ENCODE peak calls at places on chromosomes 11 and 22, in five cellular contexts. One of them, this sample, is unnamed.

GRCh38 chr11:120254788-120255518 is 15.0 kb downstream of the POU2F3 start:
- DNase-seq in HuH-7: no peak
- DNase-seq in stimulated activated CD4-positive, alpha-beta T cell treated with anti-CD3 and anti-CD28 coated beads, Interleukin-12 subunit alpha, Interleukin-12 subunit beta, amount 100 ng/mL, for 4 hours: no peak
- DNase-seq in heart left ventricle: no peak
- DNase-seq in CD8-positive, alpha-beta T cell: no peak
- DNase-seq in this sample: peak; percentile 90

GRCh38 chr11:128158860-128159259 is 428.5 kb downstream of the ETS1 start:
- DNase-seq in HuH-7: no peak
- DNase-seq in stimulated activated CD4-positive, alpha-beta T cell treated with anti-CD3 and anti-CD28 coated beads, Interleukin-12 subunit alpha, Interleukin-12 subunit beta, amount 100 ng/mL, for 4 hours: no peak
- DNase-seq in heart left ventricle: no peak
- DNase-seq in CD8-positive, alpha-beta T cell: no peak
- DNase-seq in this sample: no peak

GRCh38 chr11:103601230-103601846 is 435.1 kb upstream of the DDI1 start:
- DNase-seq in HuH-7: peak; percentile 32
- DNase-seq in stimulated activated CD4-positive, alpha-beta T cell treated with anti-CD3 and anti-CD28 coated beads, Interleukin-12 subunit alpha, Interleukin-12 subunit beta, amount 100 ng/mL, for 4 hours: peak; percentile 3
- DNase-seq in heart left ventricle: peak; percentile 21
- DNase-seq in CD8-positive, alpha-beta T cell: no peak
- DNase-seq in this sample: peak; percentile 45

GRCh38 chr22:19478466-19479357 is at the start of gene UFD1:
- DNase-seq in HuH-7: peak; percentile 78
- DNase-seq in stimulated activated CD4-positive, alpha-beta T cell treated with anti-CD3 and anti-CD28 coated beads, Interleukin-12 subunit alpha, Interleukin-12 subunit beta, amount 100 ng/mL, for 4 hours: peak; percentile 73
- DNase-seq in heart left ventricle: peak; percentile 87
- DNase-seq in CD8-positive, alpha-beta T cell: peak; percentile 61
- DNase-seq in this sample: peak; percentile 94

GRCh38 chr11:115964091-115964490 is 459.9 kb upstream of the CADM1 start:
- DNase-seq in HuH-7: no peak
- DNase-seq in stimulated activated CD4-positive, alpha-beta T cell treated with anti-CD3 and anti-CD28 coated beads, Interleukin-12 subunit alpha, Interleukin-12 subunit beta, amount 100 ng/mL, for 4 hours: no peak
- DNase-seq in heart left ventricle: no peak
- DNase-seq in CD8-positive, alpha-beta T cell: no peak
- DNase-seq in this sample: no peak

GRCh38 chr11:33376331-33377099 is 119.3 kb downstream of the HIPK3 start:
- DNase-seq in HuH-7: no peak
- DNase-seq in stimulated activated CD4-positive, alpha-beta T cell treated with anti-CD3 and anti-CD28 coated beads, Interleukin-12 subunit alpha, Interleukin-12 subunit beta, amount 100 ng/mL, for 4 hours: no peak
- DNase-seq in heart left ventricle: no peak
- DNase-seq in CD8-positive, alpha-beta T cell: no peak
- DNase-seq in this sample: peak; percentile 78

GRCh38 chr22:37019309-37020191 is at the start of the genes MPST and TST:
- DNase-seq in HuH-7: peak; percentile 94
- DNase-seq in stimulated activated CD4-positive, alpha-beta T cell treated with anti-CD3 and anti-CD28 coated beads, Interleukin-12 subunit alpha, Interleukin-12 subunit beta, amount 100 ng/mL, for 4 hours: peak; percentile 27
- DNase-seq in heart left ventricle: peak; percentile 86
- DNase-seq in CD8-positive, alpha-beta T cell: no peak
- DNase-seq in this sample: peak; percentile 95

GRCh38 chr22:39913321-39913720 is 12.4 kb downstream of the GRAP2 start:
- DNase-seq in HuH-7: no peak
- DNase-seq in stimulated activated CD4-positive, alpha-beta T cell treated with anti-CD3 and anti-CD28 coated beads, Interleukin-12 subunit alpha, Interleukin-12 subunit beta, amount 100 ng/mL, for 4 hours: no peak
- DNase-seq in heart left ventricle: no peak
- DNase-seq in CD8-positive, alpha-beta T cell: no peak
- DNase-seq in this sample: no peak

GRCh38 chr11:65791719-65792213 is 4.9 kb downstream of the OVOL1 start:
- DNase-seq in HuH-7: no peak
- DNase-seq in stimulated activated CD4-positive, alpha-beta T cell treated with anti-CD3 and anti-CD28 coated beads, Interleukin-12 subunit alpha, Interleukin-12 subunit beta, amount 100 ng/mL, for 4 hours: peak; percentile 29
- DNase-seq in heart left ventricle: no peak
- DNase-seq in CD8-positive, alpha-beta T cell: no peak
- DNase-seq in this sample: peak; percentile 50

GRCh38 chr11:132115454-132115853 is 745.0 kb downstream of the NTM start:
- DNase-seq in HuH-7: no peak
- DNase-seq in stimulated activated CD4-positive, alpha-beta T cell treated with anti-CD3 and anti-CD28 coated beads, Interleukin-12 subunit alpha, Interleukin-12 subunit beta, amount 100 ng/mL, for 4 hours: no peak
- DNase-seq in heart left ventricle: no peak
- DNase-seq in CD8-positive, alpha-beta T cell: no peak
- DNase-seq in this sample: no peak

GRCh38 chr11:8098879-8099278 is 17.9 kb downstream of the TUB start:
- DNase-seq in HuH-7: no peak
- DNase-seq in stimulated activated CD4-positive, alpha-beta T cell treated with anti-CD3 and anti-CD28 coated beads, Interleukin-12 subunit alpha, Interleukin-12 subunit beta, amount 100 ng/mL, for 4 hours: no peak
- DNase-seq in heart left ventricle: no peak
- DNase-seq in CD8-positive, alpha-beta T cell: no peak
- DNase-seq in this sample: no peak

GRCh38 chr22:43889366-43890253 is 2.2 kb downstream of the PNPLA5 start:
- DNase-seq in HuH-7: peak; percentile 45
- DNase-seq in stimulated activated CD4-positive, alpha-beta T cell treated with anti-CD3 and anti-CD28 coated beads, Interleukin-12 subunit alpha, Interleukin-12 subunit beta, amount 100 ng/mL, for 4 hours: no peak
- DNase-seq in heart left ventricle: no peak
- DNase-seq in CD8-positive, alpha-beta T cell: no peak
- DNase-seq in this sample: peak; percentile 71

GRCh38 chr22:40004836-40005235 is 10.1 kb downstream of the FAM83F start:
- DNase-seq in HuH-7: no peak
- DNase-seq in stimulated activated CD4-positive, alpha-beta T cell treated with anti-CD3 and anti-CD28 coated beads, Interleukin-12 subunit alpha, Interleukin-12 subunit beta, amount 100 ng/mL, for 4 hours: no peak
- DNase-seq in heart left ventricle: no peak
- DNase-seq in CD8-positive, alpha-beta T cell: no peak
- DNase-seq in this sample: no peak

GRCh38 chr11:57244911-57245310 is 7.9 kb upstream of the APLNR start:
- DNase-seq in HuH-7: no peak
- DNase-seq in stimulated activated CD4-positive, alpha-beta T cell treated with anti-CD3 and anti-CD28 coated beads, Interleukin-12 subunit alpha, Interleukin-12 subunit beta, amount 100 ng/mL, for 4 hours: no peak
- DNase-seq in heart left ventricle: peak; percentile 30
- DNase-seq in CD8-positive, alpha-beta T cell: no peak
- DNase-seq in this sample: no peak

GRCh38 chr11:12220305-12220704 is 109.9 kb downstream of the MICAL2 start:
- DNase-seq in HuH-7: no peak
- DNase-seq in stimulated activated CD4-positive, alpha-beta T cell treated with anti-CD3 and anti-CD28 coated beads, Interleukin-12 subunit alpha, Interleukin-12 subunit beta, amount 100 ng/mL, for 4 hours: no peak
- DNase-seq in heart left ventricle: peak; percentile 77
- DNase-seq in CD8-positive, alpha-beta T cell: no peak
- DNase-seq in this sample: no peak

GRCh38 chr22:41939981-41940852 is 6.7 kb downstream of the CENPM start:
- DNase-seq in HuH-7: no peak
- DNase-seq in stimulated activated CD4-positive, alpha-beta T cell treated with anti-CD3 and anti-CD28 coated beads, Interleukin-12 subunit alpha, Interleukin-12 subunit beta, amount 100 ng/mL, for 4 hours: peak; percentile 83
- DNase-seq in heart left ventricle: no peak
- DNase-seq in CD8-positive, alpha-beta T cell: peak; percentile 86
- DNase-seq in this sample: peak; percentile 66

GRCh38 chr11:34302046-34302921 is 55.5 kb downstream of the ABTB2 start:
- DNase-seq in HuH-7: no peak
- DNase-seq in stimulated activated CD4-positive, alpha-beta T cell treated with anti-CD3 and anti-CD28 coated beads, Interleukin-12 subunit alpha, Interleukin-12 subunit beta, amount 100 ng/mL, for 4 hours: no peak
- DNase-seq in heart left ventricle: no peak
- DNase-seq in CD8-positive, alpha-beta T cell: no peak
- DNase-seq in this sample: no peak

GRCh38 chr11:69437876-69438205 is 43.6 kb upstream of the LINC01488 start:
- DNase-seq in HuH-7: no peak
- DNase-seq in stimulated activated CD4-positive, alpha-beta T cell treated with anti-CD3 and anti-CD28 coated beads, Interleukin-12 subunit alpha, Interleukin-12 subunit beta, amount 100 ng/mL, for 4 hours: no peak
- DNase-seq in heart left ventricle: no peak
- DNase-seq in CD8-positive, alpha-beta T cell: no peak
- DNase-seq in this sample: peak; percentile 52

GRCh38 chr22:39515266-39516050 is 4.9 kb upstream of the ATF4 start:
- DNase-seq in HuH-7: no peak
- DNase-seq in stimulated activated CD4-positive, alpha-beta T cell treated with anti-CD3 and anti-CD28 coated beads, Interleukin-12 subunit alpha, Interleukin-12 subunit beta, amount 100 ng/mL, for 4 hours: no peak
- DNase-seq in heart left ventricle: no peak
- DNase-seq in CD8-positive, alpha-beta T cell: no peak
- DNase-seq in this sample: no peak

GRCh38 chr22:20583471-20583922 is 76.1 kb downstream of the MED15 start:
- DNase-seq in HuH-7: peak; percentile 41
- DNase-seq in stimulated activated CD4-positive, alpha-beta T cell treated with anti-CD3 and anti-CD28 coated beads, Interleukin-12 subunit alpha, Interleukin-12 subunit beta, amount 100 ng/mL, for 4 hours: no peak
- DNase-seq in heart left ventricle: peak; percentile 49
- DNase-seq in CD8-positive, alpha-beta T cell: no peak
- DNase-seq in this sample: peak; percentile 69

GRCh38 chr22:40547729-40548143 is 88.8 kb downstream of the MRTFA start:
- DNase-seq in HuH-7: no peak
- DNase-seq in stimulated activated CD4-positive, alpha-beta T cell treated with anti-CD3 and anti-CD28 coated beads, Interleukin-12 subunit alpha, Interleukin-12 subunit beta, amount 100 ng/mL, for 4 hours: no peak
- DNase-seq in heart left ventricle: no peak
- DNase-seq in CD8-positive, alpha-beta T cell: no peak
- DNase-seq in this sample: no peak

GRCh38 chr11:66718320-66718971 is 10.6 kb downstream of the SPTBN2 start:
- DNase-seq in HuH-7: no peak
- DNase-seq in stimulated activated CD4-positive, alpha-beta T cell treated with anti-CD3 and anti-CD28 coated beads, Interleukin-12 subunit alpha, Interleukin-12 subunit beta, amount 100 ng/mL, for 4 hours: no peak
- DNase-seq in heart left ventricle: no peak
- DNase-seq in CD8-positive, alpha-beta T cell: no peak
- DNase-seq in this sample: peak; percentile 84

GRCh38 chr11:112377946-112378345 is 117.3 kb upstream of the PLET1 start:
- DNase-seq in HuH-7: no peak
- DNase-seq in stimulated activated CD4-positive, alpha-beta T cell treated with anti-CD3 and anti-CD28 coated beads, Interleukin-12 subunit alpha, Interleukin-12 subunit beta, amount 100 ng/mL, for 4 hours: no peak
- DNase-seq in heart left ventricle: no peak
- DNase-seq in CD8-positive, alpha-beta T cell: no peak
- DNase-seq in this sample: no peak

GRCh38 chr11:69636512-69636866 is 4.5 kb upstream of the CCND1 start:
- DNase-seq in HuH-7: peak; percentile 91
- DNase-seq in stimulated activated CD4-positive, alpha-beta T cell treated with anti-CD3 and anti-CD28 coated beads, Interleukin-12 subunit alpha, Interleukin-12 subunit beta, amount 100 ng/mL, for 4 hours: no peak
- DNase-seq in heart left ventricle: peak; percentile 89
- DNase-seq in CD8-positive, alpha-beta T cell: no peak
- DNase-seq in this sample: peak; percentile 91

GRCh38 chr11:62605467-62605866 is 3.8 kb upstream of the MTA2 start:
- DNase-seq in HuH-7: no peak
- DNase-seq in stimulated activated CD4-positive, alpha-beta T cell treated with anti-CD3 and anti-CD28 coated beads, Interleukin-12 subunit alpha, Interleukin-12 subunit beta, amount 100 ng/mL, for 4 hours: no peak
- DNase-seq in heart left ventricle: no peak
- DNase-seq in CD8-positive, alpha-beta T cell: no peak
- DNase-seq in this sample: no peak

GRCh38 chr11:123386746-123387510 is 43.1 kb upstream of the GRAMD1B start:
- DNase-seq in HuH-7: no peak
- DNase-seq in stimulated activated CD4-positive, alpha-beta T cell treated with anti-CD3 and anti-CD28 coated beads, Interleukin-12 subunit alpha, Interleukin-12 subunit beta, amount 100 ng/mL, for 4 hours: no peak
- DNase-seq in heart left ventricle: no peak
- DNase-seq in CD8-positive, alpha-beta T cell: no peak
- DNase-seq in this sample: no peak

GRCh38 chr11:72179049-72179803 is 12.7 kb upstream of the FOLR1 start:
- DNase-seq in HuH-7: no peak
- DNase-seq in stimulated activated CD4-positive, alpha-beta T cell treated with anti-CD3 and anti-CD28 coated beads, Interleukin-12 subunit alpha, Interleukin-12 subunit beta, amount 100 ng/mL, for 4 hours: no peak
- DNase-seq in heart left ventricle: no peak
- DNase-seq in CD8-positive, alpha-beta T cell: no peak
- DNase-seq in this sample: no peak

GRCh38 chr11:79329561-79329960 is 111.3 kb downstream of the TENM4 start:
- DNase-seq in HuH-7: no peak
- DNase-seq in stimulated activated CD4-positive, alpha-beta T cell treated with anti-CD3 and anti-CD28 coated beads, Interleukin-12 subunit alpha, Interleukin-12 subunit beta, amount 100 ng/mL, for 4 hours: no peak
- DNase-seq in heart left ventricle: no peak
- DNase-seq in CD8-positive, alpha-beta T cell: no peak
- DNase-seq in this sample: no peak

GRCh38 chr11:59291228-59291627 is 67.5 kb upstream of the OR5AN1 start:
- DNase-seq in HuH-7: no peak
- DNase-seq in stimulated activated CD4-positive, alpha-beta T cell treated with anti-CD3 and anti-CD28 coated beads, Interleukin-12 subunit alpha, Interleukin-12 subunit beta, amount 100 ng/mL, for 4 hours: no peak
- DNase-seq in heart left ventricle: no peak
- DNase-seq in CD8-positive, alpha-beta T cell: no peak
- DNase-seq in this sample: no peak

GRCh38 chr11:79045018-79045787 is 395.6 kb downstream of the TENM4 start:
- DNase-seq in HuH-7: no peak
- DNase-seq in stimulated activated CD4-positive, alpha-beta T cell treated with anti-CD3 and anti-CD28 coated beads, Interleukin-12 subunit alpha, Interleukin-12 subunit beta, amount 100 ng/mL, for 4 hours: no peak
- DNase-seq in heart left ventricle: no peak
- DNase-seq in CD8-positive, alpha-beta T cell: no peak
- DNase-seq in this sample: no peak

GRCh38 chr11:125072961-125073590 is 10.0 kb downstream of the SLC37A2 start:
- DNase-seq in HuH-7: no peak
- DNase-seq in stimulated activated CD4-positive, alpha-beta T cell treated with anti-CD3 and anti-CD28 coated beads, Interleukin-12 subunit alpha, Interleukin-12 subunit beta, amount 100 ng/mL, for 4 hours: no peak
- DNase-seq in heart left ventricle: no peak
- DNase-seq in CD8-positive, alpha-beta T cell: no peak
- DNase-seq in this sample: peak; percentile 37

GRCh38 chr22:43136255-43136654 is 6.9 kb downstream of the MCAT start:
- DNase-seq in HuH-7: peak; percentile 94
- DNase-seq in stimulated activated CD4-positive, alpha-beta T cell treated with anti-CD3 and anti-CD28 coated beads, Interleukin-12 subunit alpha, Interleukin-12 subunit beta, amount 100 ng/mL, for 4 hours: peak; percentile 45
- DNase-seq in heart left ventricle: no peak
- DNase-seq in CD8-positive, alpha-beta T cell: no peak
- DNase-seq in this sample: peak; percentile 88

GRCh38 chr11:97751405-97751804 is 1269.3 kb upstream of the CNTN5 start:
- DNase-seq in HuH-7: no peak
- DNase-seq in stimulated activated CD4-positive, alpha-beta T cell treated with anti-CD3 and anti-CD28 coated beads, Interleukin-12 subunit alpha, Interleukin-12 subunit beta, amount 100 ng/mL, for 4 hours: no peak
- DNase-seq in heart left ventricle: peak; percentile 46
- DNase-seq in CD8-positive, alpha-beta T cell: no peak
- DNase-seq in this sample: no peak

GRCh38 chr22:39449708-39450107 is 7.1 kb upstream of the MGAT3 start:
- DNase-seq in HuH-7: no peak
- DNase-seq in stimulated activated CD4-positive, alpha-beta T cell treated with anti-CD3 and anti-CD28 coated beads, Interleukin-12 subunit alpha, Interleukin-12 subunit beta, amount 100 ng/mL, for 4 hours: no peak
- DNase-seq in heart left ventricle: no peak
- DNase-seq in CD8-positive, alpha-beta T cell: no peak
- DNase-seq in this sample: no peak

GRCh38 chr22:23248583-23248982 is 68.3 kb downstream of the BCR start:
- DNase-seq in HuH-7: peak; percentile 81
- DNase-seq in stimulated activated CD4-positive, alpha-beta T cell treated with anti-CD3 and anti-CD28 coated beads, Interleukin-12 subunit alpha, Interleukin-12 subunit beta, amount 100 ng/mL, for 4 hours: no peak
- DNase-seq in heart left ventricle: no peak
- DNase-seq in CD8-positive, alpha-beta T cell: no peak
- DNase-seq in this sample: peak; percentile 77

GRCh38 chr11:8083088-8083395 is 2.0 kb downstream of the TUB start:
- DNase-seq in HuH-7: no peak
- DNase-seq in stimulated activated CD4-positive, alpha-beta T cell treated with anti-CD3 and anti-CD28 coated beads, Interleukin-12 subunit alpha, Interleukin-12 subunit beta, amount 100 ng/mL, for 4 hours: no peak
- DNase-seq in heart left ventricle: no peak
- DNase-seq in CD8-positive, alpha-beta T cell: no peak
- DNase-seq in this sample: no peak